ENCODE peak calls at places on chromosomes 3 and 15, in four cellular contexts. H, G, E and T are unnamed samples.

GRCh38 chr3:147409143-147410121 is at the start of gene ZIC1:
- DNase-seq in H (no peak), G (peak), E (peak), T (no peak)

GRCh38 chr3:124209426-124209825 is 217.5 kb upstream of the ROPN1 start:
- DNase-seq in H (no peak), G (no peak), E (no peak), T (no peak)

GRCh38 chr3:128784843-128785242 is 58.9 kb downstream of the RAB7A start:
- DNase-seq in H (no peak), G (no peak), E (no peak), T (no peak)

GRCh38 chr3:23712656-23713559 is 92.8 kb upstream of the UBE2E1 start:
- DNase-seq in H (no peak), G (peak), E (peak), T (no peak)

GRCh38 chr15:62877276-62877857 is 165.2 kb upstream of the TPM1 start:
- DNase-seq in H (no peak), G (no peak), E (no peak), T (no peak)

GRCh38 chr3:190360228-190360627 is 27.7 kb upstream of the CLDN16 start:
- DNase-seq in H (no peak), G (no peak), E (no peak), T (no peak)

GRCh38 chr3:108006901-108007331 is 83.9 kb downstream of the CD47 start:
- DNase-seq in H (no peak), G (no peak), E (no peak), T (no peak)

GRCh38 chr15:59862191-59863155 is 141.6 kb upstream of the FOXB1 start:
- DNase-seq in H (no peak), G (peak), E (no peak), T (no peak)

GRCh38 chr15:99453646-99454045 is 112.1 kb upstream of the MEF2A start:
- DNase-seq in H (no peak), G (no peak), E (no peak), T (no peak)

GRCh38 chr15:78251136-78251535 is 13.2 kb upstream of the DNAJA4 start:
- DNase-seq in H (no peak), G (no peak), E (no peak), T (no peak)

GRCh38 chr3:115855911-115856310 is 232.6 kb downstream of the GAP43 start:
- DNase-seq in H (no peak), G (no peak), E (peak), T (no peak)

GRCh38 chr3:143140550-143140949 is 21.0 kb downstream of the CHST2 start:
- DNase-seq in H (no peak), G (no peak), E (no peak), T (no peak)

GRCh38 chr15:71452893-71453292 is 337.6 kb downstream of the THSD4 start:
- DNase-seq in H (no peak), G (no peak), E (no peak), T (peak)

GRCh38 chr3:172042136-172042535 is 2.8 kb downstream of the FNDC3B start:
- DNase-seq in H (no peak), G (no peak), E (peak), T (no peak)